ENCODE peak calls at places on chromosomes 7 and 10, in six cellular contexts. I is Peyer's patch, T is psoas muscle, W is HepG2, J is BJ, B is lower lobe of right lung. N is an unnamed sample. For H3K27me3, the result is how much of the 10 kb centered on the place peaks cover.

GRCh38 chr10:6109444-6109775 is 20.6 kb downstream of the RBM17 start:
- DNase-seq in I (no peak), T (no peak), W (no peak), J (no peak), B (no peak), N (no peak)

GRCh38 chr7:135189221-135189662 is 18.7 kb upstream of the CYREN start:
- DNase-seq in I (no peak), T (no peak), W (no peak), J (no peak), B (no peak), N (no peak)

GRCh38 chr10:74738052-74738451 is 88.3 kb upstream of the KAT6B start:
- DNase-seq in I (no peak), T (no peak), W (no peak), J (no peak), B (no peak), N (no peak)

GRCh38 chr7:128235469-128235868 is 5.6 kb upstream of the LEP start:
- DNase-seq in I (no peak), T (no peak), W (no peak), J (no peak), B (no peak), N (no peak)

GRCh38 chr10:10814103-10814502 is 203.6 kb upstream of the CELF2 start:
- DNase-seq in I (no peak), T (no peak), W (no peak), J (no peak), B (no peak), N (no peak)

GRCh38 chr10:78744521-78745090 is 324.2 kb upstream of the ZMIZ1 start:
- DNase-seq in I (no peak), T (peak), W (peak), J (no peak), B (no peak), N (no peak)

GRCh38 chr7:47759056-47759706 is 177.3 kb upstream of the TNS3 start:
- DNase-seq in I (no peak), T (no peak), W (no peak), J (no peak), B (no peak), N (no peak)

GRCh38 chr10:89515031-89515841 is 20.2 kb downstream of the SLC16A12 start:
- DNase-seq in I (no peak), T (no peak), W (no peak), J (peak), B (no peak), N (peak)

GRCh38 chr7:130993671-130994365 is 259.8 kb upstream of the KLF14 start:
- DNase-seq in I (no peak), T (no peak), W (no peak), J (no peak), B (no peak), N (no peak)

GRCh38 chr10:108427081-108427480 is 1262.6 kb upstream of the SORCS1 start:
- DNase-seq in I (no peak), T (no peak), W (no peak), J (no peak), B (no peak), N (no peak)

GRCh38 chr7:37782166-37782565 is 66.2 kb upstream of the NME8 start:
- DNase-seq in I (no peak), T (no peak), W (no peak), J (no peak), B (no peak), N (no peak)

GRCh38 chr10:93299606-93300353 is 182.4 kb downstream of the MYOF start:
- DNase-seq in I (no peak), T (no peak), W (no peak), J (peak), B (no peak), N (no peak)

GRCh38 chr10:36412942-36413341 is 712.5 kb upstream of the ANKRD30A start:
- DNase-seq in I (no peak), T (no peak), W (no peak), J (no peak), B (no peak), N (no peak)

GRCh38 chr7:99629643-99630042 is 12.9 kb downstream of the ZSCAN25 start:
- DNase-seq in I (no peak), T (no peak), W (no peak), J (no peak), B (no peak), N (no peak)

GRCh38 chr7:123210986-123211385 is 11.2 kb upstream of the SLC13A1 start:
- DNase-seq in I (no peak), T (no peak), W (no peak), J (no peak), B (no peak), N (peak)

GRCh38 chr7:72336887-72337821 is 75.0 kb downstream of the CALN1 start:
- DNase-seq in I (no peak), T (no peak), W (no peak), J (no peak), B (no peak), N (no peak)

GRCh38 chr7:72334066-72334465 is 78.1 kb downstream of the CALN1 start:
- DNase-seq in I (no peak), T (no peak), W (no peak), J (no peak), B (no peak), N (no peak)

GRCh38 chr7:72336382-72336886 is 75.7 kb downstream of the CALN1 start:
- DNase-seq in I (no peak), T (no peak), W (no peak), J (no peak), B (no peak), N (no peak)

GRCh38 chr7:72335561-72336381 is 76.4 kb downstream of the CALN1 start:
- DNase-seq in I (no peak), T (no peak), W (no peak), J (no peak), B (no peak), N (no peak)

GRCh38 chr7:72334733-72335132 is 77.4 kb downstream of the CALN1 start:
- DNase-seq in I (no peak), T (no peak), W (no peak), J (no peak), B (no peak), N (no peak)
- H3K27me3 ChIP-seq in I (under half), T (under half), W (under half), J (under half), B (under half), N (under half)

GRCh38 chr10:23191764-23192395 is at the start of gene PTF1A:
- DNase-seq in I (no peak), T (no peak), W (no peak), J (no peak), B (no peak), N (no peak)
- H3K27me3 ChIP-seq in I (under half), T (under half), W (half or more), J (under half), B (half or more), N (half or more)

GRCh38 chr10:23694446-23694920 is 255.6 kb downstream of the OTUD1 start:
- DNase-seq in I (no peak), T (no peak), W (no peak), J (no peak), B (peak), N (no peak)
- H3K27me3 ChIP-seq in I (under half), T (under half), W (under half), J (under half), B (half or more), N (under half)

GRCh38 chr7:32364581-32364980 is 125.6 kb downstream of the LSM5 start:
- DNase-seq in I (no peak), T (no peak), W (no peak), J (no peak), B (no peak), N (no peak)
- H3K27me3 ChIP-seq in I (under half), T (under half), W (under half), J (under half), B (under half), N (under half)

DNA sequence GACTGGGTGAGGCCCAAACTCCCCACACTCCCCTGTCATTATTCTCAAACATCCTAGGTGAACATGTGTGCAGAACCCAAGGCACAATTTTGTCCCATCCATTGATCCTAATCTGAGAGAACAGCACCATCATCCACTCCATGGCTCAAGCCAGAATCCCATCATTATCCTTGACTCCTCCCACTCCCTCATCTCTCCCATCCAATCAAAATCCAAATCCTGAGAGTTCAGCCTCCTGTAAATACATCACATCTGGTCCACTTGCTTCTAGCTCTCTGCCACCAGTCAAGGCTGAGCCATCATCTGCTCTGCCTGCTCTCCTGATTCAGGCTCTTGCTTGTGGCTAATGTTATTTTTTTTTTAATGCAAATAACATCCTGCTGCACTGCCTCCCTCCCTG is 75.9 kb upstream of the SLF2 start:
- DNase-seq in I (no peak), T (no peak), W (no peak), J (no peak), B (no peak), N (no peak)
- H3K27me3 ChIP-seq in I (under half), T (under half), W (under half), J (under half), B (under half), N (half or more)

GRCh38 chr10:71525721-71526120 is 129.0 kb downstream of the CDH23 start:
- DNase-seq in I (no peak), T (no peak), W (no peak), J (no peak), B (no peak), N (no peak)

GRCh38 chr10:71528371-71529202 is 131.9 kb downstream of the CDH23 start:
- DNase-seq in I (no peak), T (peak), W (no peak), J (no peak), B (no peak), N (no peak)

GRCh38 chr10:71526662-71527061 is 129.9 kb downstream of the CDH23 start:
- DNase-seq in I (no peak), T (no peak), W (no peak), J (no peak), B (no peak), N (no peak)

GRCh38 chr10:71525102-71525501 is 128.4 kb downstream of the CDH23 start:
- DNase-seq in I (no peak), T (no peak), W (no peak), J (no peak), B (no peak), N (no peak)

GRCh38 chr10:71527135-71527534 is 130.4 kb downstream of the CDH23 start:
- DNase-seq in I (no peak), T (no peak), W (no peak), J (no peak), B (no peak), N (no peak)
- H3K27me3 ChIP-seq in I (under half), T (under half), W (under half), J (under half), B (under half), N (under half)

GRCh38 chr10:132500781-132501415 is 36.7 kb upstream of the INPP5A start:
- DNase-seq in I (no peak), T (no peak), W (no peak), J (no peak), B (no peak), N (no peak)
- H3K27me3 ChIP-seq in I (under half), T (under half), W (half or more), J (under half), B (under half), N (under half)